ENCODE peak calls at places on chromosomes 1 and 21, in four cellular contexts. S is NCI-H69; Y is CD8-positive, alpha-beta T cell; E is DMS 273 treated with DMSO at 0.1 percent for 48 hours. K is an unnamed sample.

GRCh38 chr1:23029337-23029736 is 10.1 kb downstream of the KDM1A start:
- DNase-seq in S (no peak), Y (no peak), E (no peak), K (no peak)

GRCh38 chr1:159790237-159790917 is 9.6 kb downstream of the DUSP23 start:
- DNase-seq in S (peak), Y (no peak), E (no peak), K (no peak)

GRCh38 chr1:159014851-159015250 is 5.1 kb downstream of the IFI16 start:
- DNase-seq in S (no peak), Y (no peak), E (no peak), K (no peak)

GRCh38 chr1:167533851-167534300 is 15.5 kb upstream of the CD247 start:
- DNase-seq in S (peak), Y (peak), E (no peak), K (peak)

GRCh38 chr21:35697321-35697808 is 363.0 kb downstream of the SETD4 start:
- DNase-seq in S (peak), Y (no peak), E (no peak), K (peak)

GRCh38 chr21:46478910-46479309 is 20.2 kb downstream of the DIP2A start:
- DNase-seq in S (no peak), Y (no peak), E (no peak), K (no peak)

GRCh38 chr1:2125375-2126211 is 69.0 kb downstream of the FAAP20 start:
- DNase-seq in S (no peak), Y (no peak), E (no peak), K (no peak)

GRCh38 chr1:209705033-209705589 is 465 bp downstream of the HSD11B1 start:
- DNase-seq in S (no peak), Y (no peak), E (no peak), K (no peak)

GRCh38 chr1:149849246-149849946 is 50.0 kb upstream of the BOLA1 start:
- DNase-seq in S (no peak), Y (no peak), E (no peak), K (no peak)

GRCh38 chr1:63968663-63969460 is 195.0 kb downstream of the ROR1 start:
- DNase-seq in S (no peak), Y (no peak), E (no peak), K (no peak)

GRCh38 chr1:176843352-176844297 is 320.9 kb downstream of the ASTN1 start:
- DNase-seq in S (no peak), Y (no peak), E (peak), K (no peak)

GRCh38 chr1:41404308-41404755 is 43.1 kb downstream of the FOXO6 start:
- DNase-seq in S (peak), Y (peak), E (peak), K (no peak)

GRCh38 chr1:50779811-50780210 is 180.3 kb downstream of the FAF1 start:
- DNase-seq in S (no peak), Y (no peak), E (no peak), K (no peak)

GRCh38 chr1:206114692-206115430 is 2.3 kb downstream of the AVPR1B start:
- DNase-seq in S (no peak), Y (no peak), E (no peak), K (no peak)

GRCh38 chr1:148389027-148389339 is 94.1 kb downstream of the PPIAL4G start:
- DNase-seq in S (no peak), Y (no peak), E (no peak), K (no peak)

GRCh38 chr1:27116697-27117096 is 38.2 kb downstream of the SLC9A1 start:
- DNase-seq in S (no peak), Y (no peak), E (no peak), K (no peak)